ENCODE peak calls at places on chromosomes 5 and 9, in eight cellular contexts. N is Caco-2, H is heart right ventricle, W is osteocyte, F is H9, E is RWPE1, Z is WTC11, K is foreskin fibroblast. R is an unnamed sample.

GRCh38 chr5:107779472-107779871 is 108.7 kb upstream of the EFNA5 start:
- DNase-seq in N (no peak), H (no peak), W (no peak), F (no peak), E (no peak), Z (no peak), K (no peak), R (no peak)

GRCh38 chr9:112887377-112887776 is 3.3 kb downstream of the SLC46A2 start:
- DNase-seq in N (no peak), H (no peak), W (no peak), F (peak), E (no peak), Z (peak), K (no peak), R (peak)

GRCh38 chr9:75615284-75615683 is 275.2 kb upstream of the PCSK5 start:
- DNase-seq in N (no peak), H (no peak), W (no peak), F (no peak), E (peak), Z (no peak), K (no peak), R (no peak)

GRCh38 chr5:56088967-56089829 is 94.4 kb upstream of the IL6ST start:
- DNase-seq in N (peak), H (no peak), W (no peak), F (no peak), E (peak), Z (no peak), K (peak), R (no peak)

GRCh38 chr5:157761690-157762611 is 18.4 kb downstream of the LSM11 start:
- DNase-seq in N (peak), H (peak), W (no peak), F (peak), E (peak), Z (no peak), K (peak), R (peak)

GRCh38 chr5:97658116-97658900 is 475.3 kb upstream of the RIOK2 start:
- DNase-seq in N (no peak), H (no peak), W (no peak), F (no peak), E (peak), Z (no peak), K (peak), R (no peak)

GRCh38 chr5:56339732-56340131 is 106.6 kb upstream of the ANKRD55 start:
- DNase-seq in N (no peak), H (no peak), W (no peak), F (no peak), E (no peak), Z (no peak), K (no peak), R (no peak)

GRCh38 chr9:77495834-77496671 is 152.1 kb downstream of the GNA14 start:
- DNase-seq in N (no peak), H (no peak), W (no peak), F (no peak), E (peak), Z (no peak), K (peak), R (no peak)

GRCh38 chr5:41925555-41925946 is 470 bp downstream of the FBXO4 start:
- DNase-seq in N (peak), H (peak), W (no peak), F (no peak), E (peak), Z (no peak), K (peak), R (peak)

GRCh38 chr9:97830884-97831829 is 21.9 kb upstream of the FOXE1 start:
- DNase-seq in N (peak), H (peak), W (peak), F (peak), E (no peak), Z (no peak), K (no peak), R (no peak)

GRCh38 chr9:127224178-127224882 is 40.2 kb upstream of the GARNL3 start:
- DNase-seq in N (peak), H (peak), W (peak), F (peak), E (peak), Z (peak), K (peak), R (peak)

GRCh38 chr5:19903611-19904010 is 84.4 kb downstream of the CDH18 start:
- DNase-seq in N (no peak), H (no peak), W (no peak), F (no peak), E (no peak), Z (no peak), K (peak), R (no peak)

GRCh38 chr5:55665065-55665464 is 47.1 kb downstream of the SLC38A9 start:
- DNase-seq in N (no peak), H (no peak), W (no peak), F (no peak), E (no peak), Z (no peak), K (no peak), R (no peak)

GRCh38 chr9:107127608-107128007 is 155.5 kb upstream of the RAD23B start:
- DNase-seq in N (peak), H (no peak), W (no peak), F (no peak), E (no peak), Z (no peak), K (no peak), R (no peak)

GRCh38 chr5:10424124-10424731 is 17.5 kb upstream of the ROPN1L start:
- DNase-seq in N (peak), H (no peak), W (no peak), F (peak), E (peak), Z (peak), K (peak), R (peak)

GRCh38 chr5:95238560-95239325 is 46.2 kb downstream of the MCTP1 start:
- DNase-seq in N (peak), H (no peak), W (no peak), F (no peak), E (peak), Z (no peak), K (peak), R (no peak)

GRCh38 chr9:137305060-137305787 is 3.2 kb upstream of the NRARP start:
- DNase-seq in N (no peak), H (peak), W (no peak), F (peak), E (no peak), Z (peak), K (peak), R (peak)

GRCh38 chr5:96726802-96727201 is 64.6 kb downstream of the CAST start:
- DNase-seq in N (no peak), H (no peak), W (no peak), F (no peak), E (no peak), Z (no peak), K (no peak), R (no peak)

GRCh38 chr9:6911901-6912650 is 154.3 kb downstream of the KDM4C start:
- DNase-seq in N (no peak), H (no peak), W (no peak), F (no peak), E (no peak), Z (no peak), K (peak), R (no peak)

GRCh38 chr5:159310492-159310891 is 19.8 kb downstream of the IL12B start:
- DNase-seq in N (peak), H (no peak), W (no peak), F (peak), E (no peak), Z (peak), K (no peak), R (peak)

GRCh38 chr5:151671979-151672378 is 14.7 kb downstream of the SPARC start:
- DNase-seq in N (no peak), H (peak), W (no peak), F (no peak), E (no peak), Z (no peak), K (peak), R (no peak)

GRCh38 chr9:121240394-121241145 is 27.4 kb upstream of the GSN start:
- DNase-seq in N (no peak), H (no peak), W (no peak), F (no peak), E (no peak), Z (no peak), K (peak), R (no peak)

GRCh38 chr9:108569624-108570023 is 286.2 kb downstream of the ACTL7B start:
- DNase-seq in N (no peak), H (no peak), W (no peak), F (no peak), E (peak), Z (no peak), K (peak), R (no peak)

GRCh38 chr5:62942384-62942783 is 363.8 kb downstream of the LRRC70 start:
- DNase-seq in N (no peak), H (no peak), W (no peak), F (no peak), E (no peak), Z (no peak), K (no peak), R (no peak)

GRCh38 chr9:27377811-27378345 is 80.9 kb upstream of the EQTN start:
- DNase-seq in N (no peak), H (no peak), W (no peak), F (no peak), E (no peak), Z (no peak), K (no peak), R (no peak)

GRCh38 chr5:5198111-5198510 is 58.0 kb downstream of the ADAMTS16 start:
- DNase-seq in N (no peak), H (no peak), W (no peak), F (no peak), E (no peak), Z (no peak), K (no peak), R (no peak)

GRCh38 chr5:147393866-147394265 is 116.0 kb downstream of the DPYSL3 start:
- DNase-seq in N (no peak), H (no peak), W (no peak), F (peak), E (no peak), Z (peak), K (no peak), R (peak)
- TF ChIP-seq CTCF in N (peak), H (no peak), W (peak), F (peak), E (no peak), Z (peak), K (no peak), R (peak)

GRCh38 chr9:123742009-123742767 is 187.7 kb downstream of the DENND1A start:
- DNase-seq in N (no peak), H (peak), W (no peak), F (no peak), E (no peak), Z (no peak), K (no peak), R (no peak)
- TF ChIP-seq CTCF in N (no peak), H (no peak), W (no peak), F (no peak), E (no peak), Z (no peak), K (no peak), R (no peak)

DNA sequence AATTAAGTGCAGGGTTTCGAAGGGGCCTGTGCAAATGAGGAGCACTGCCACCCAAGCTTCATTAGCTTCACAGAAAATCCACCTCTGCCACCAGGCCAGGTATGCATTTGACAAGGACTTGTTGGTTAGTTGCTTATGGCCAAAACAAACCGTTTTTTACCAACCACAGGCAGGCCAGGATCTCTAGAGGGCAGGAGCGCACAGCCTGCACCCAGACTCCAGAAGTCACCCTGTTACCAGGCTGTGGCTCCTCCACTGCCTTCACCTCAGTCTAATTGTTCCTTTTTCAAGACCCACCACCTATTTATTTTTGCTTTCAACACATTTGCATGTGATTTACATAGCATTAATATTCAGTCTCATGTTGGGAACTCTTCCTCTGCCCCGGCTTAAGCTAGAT is 78.3 kb upstream of the HSPA9 start:
- DNase-seq in N (peak), H (no peak), W (no peak), F (no peak), E (peak), Z (no peak), K (peak), R (no peak)
- TF ChIP-seq CTCF in N (peak), H (no peak), W (peak), F (peak), E (no peak), Z (no peak), K (peak), R (no peak)

GRCh38 chr5:78235289-78235688 is 59.2 kb downstream of the AP3B1 start:
- DNase-seq in N (no peak), H (no peak), W (no peak), F (no peak), E (no peak), Z (no peak), K (peak), R (no peak)
- TF ChIP-seq CTCF in N (no peak), H (no peak), W (no peak), F (no peak), E (no peak), Z (no peak), K (no peak), R (no peak)

GRCh38 chr9:95910770-95911340 is 35.4 kb downstream of the ERCC6L2 start:
- DNase-seq in N (no peak), H (no peak), W (no peak), F (no peak), E (no peak), Z (no peak), K (no peak), R (no peak)

GRCh38 chr9:95903398-95903797 is 27.9 kb downstream of the ERCC6L2 start:
- DNase-seq in N (no peak), H (no peak), W (no peak), F (no peak), E (no peak), Z (no peak), K (no peak), R (no peak)

GRCh38 chr9:95912773-95913172 is 37.3 kb downstream of the ERCC6L2 start:
- DNase-seq in N (no peak), H (no peak), W (no peak), F (no peak), E (no peak), Z (no peak), K (no peak), R (no peak)

GRCh38 chr9:95910023-95910706 is 34.7 kb downstream of the ERCC6L2 start:
- DNase-seq in N (no peak), H (no peak), W (no peak), F (no peak), E (peak), Z (no peak), K (peak), R (no peak)

DNA sequence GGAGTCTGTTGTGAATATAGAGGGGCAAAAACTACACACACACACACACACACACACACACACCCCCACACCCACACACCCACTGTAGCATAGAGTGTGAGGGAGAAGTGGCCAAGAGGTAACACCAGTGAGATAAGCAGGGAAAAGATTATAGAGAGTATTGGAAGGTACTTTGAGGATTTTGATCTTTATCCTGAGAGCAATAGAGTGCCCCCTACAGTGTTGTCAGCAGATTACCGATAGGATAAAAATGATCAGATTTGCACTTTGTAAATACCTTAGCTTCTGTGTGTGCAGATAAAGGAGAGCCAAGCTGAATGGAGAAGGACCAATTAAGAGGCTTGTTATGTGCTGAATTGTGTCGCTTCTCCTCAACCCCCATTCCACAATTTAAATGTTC is 32.3 kb downstream of the ERCC6L2 start:
- DNase-seq in N (no peak), H (no peak), W (no peak), F (no peak), E (no peak), Z (no peak), K (no peak), R (no peak)
- TF ChIP-seq CTCF in N (no peak), H (no peak), W (no peak), F (peak), E (peak), Z (no peak), K (peak), R (peak)

GRCh38 chr5:120055858-120056257 is 408.2 kb upstream of the PRR16 start:
- DNase-seq in N (no peak), H (no peak), W (no peak), F (no peak), E (peak), Z (no peak), K (peak), R (no peak)
- TF ChIP-seq CTCF in N (no peak), H (peak), W (peak), F (no peak), E (no peak), Z (no peak), K (peak), R (no peak)

R was measured in endothelial cell.